ENCODE peak calls at places on chromosomes 2 and 18, in five cellular contexts. One of them, this sample, is unnamed.

GRCh38 chr18:45221363-45221762 is 393.9 kb upstream of the SLC14A2 start:
- DNase-seq in ovary: no peak
- DNase-seq in OCI-LY7: no peak
- DNase-seq in astrocyte of the spinal cord: peak
- DNase-seq in retinal pigment epithelial cell: no peak
- DNase-seq in this sample: no peak

GRCh38 chr2:100321881-100322820 is at the start of gene LONRF2:
- DNase-seq in ovary: peak
- DNase-seq in OCI-LY7: no peak
- DNase-seq in astrocyte of the spinal cord: no peak
- DNase-seq in retinal pigment epithelial cell: no peak
- DNase-seq in this sample: no peak

GRCh38 chr2:18752667-18753422 is 163.5 kb upstream of the NT5C1B start:
- DNase-seq in ovary: no peak
- DNase-seq in OCI-LY7: peak
- DNase-seq in astrocyte of the spinal cord: no peak
- DNase-seq in retinal pigment epithelial cell: no peak
- DNase-seq in this sample: no peak

GRCh38 chr2:166419616-166419934 is 43.8 kb upstream of the SCN9A start:
- DNase-seq in ovary: no peak
- DNase-seq in OCI-LY7: no peak
- DNase-seq in astrocyte of the spinal cord: peak
- DNase-seq in retinal pigment epithelial cell: peak
- DNase-seq in this sample: peak

GRCh38 chr2:128322651-128323491 is 4.2 kb upstream of the HS6ST1 start:
- DNase-seq in ovary: peak
- DNase-seq in OCI-LY7: no peak
- DNase-seq in astrocyte of the spinal cord: no peak
- DNase-seq in retinal pigment epithelial cell: no peak
- DNase-seq in this sample: no peak

GRCh38 chr2:120344214-120344990 is 1.5 kb upstream of the INHBB start:
- DNase-seq in ovary: peak
- DNase-seq in OCI-LY7: no peak
- DNase-seq in astrocyte of the spinal cord: no peak
- DNase-seq in retinal pigment epithelial cell: no peak
- DNase-seq in this sample: no peak

GRCh38 chr2:20446917-20447436 is at the start of gene RHOB:
- DNase-seq in ovary: peak
- DNase-seq in OCI-LY7: peak
- DNase-seq in astrocyte of the spinal cord: peak
- DNase-seq in retinal pigment epithelial cell: peak
- DNase-seq in this sample: peak

GRCh38 chr2:128276878-128277675 is 41.6 kb downstream of the HS6ST1 start:
- DNase-seq in ovary: peak
- DNase-seq in OCI-LY7: no peak
- DNase-seq in astrocyte of the spinal cord: peak
- DNase-seq in retinal pigment epithelial cell: no peak
- DNase-seq in this sample: no peak

GRCh38 chr18:49241852-49242251 is 218.6 kb downstream of the DYM start:
- DNase-seq in ovary: no peak
- DNase-seq in OCI-LY7: no peak
- DNase-seq in astrocyte of the spinal cord: peak
- DNase-seq in retinal pigment epithelial cell: no peak
- DNase-seq in this sample: peak

GRCh38 chr18:58105206-58105907 is 61.3 kb downstream of the NEDD4L start:
- DNase-seq in ovary: no peak
- DNase-seq in OCI-LY7: no peak
- DNase-seq in astrocyte of the spinal cord: no peak
- DNase-seq in retinal pigment epithelial cell: peak
- DNase-seq in this sample: no peak

GRCh38 chr2:144475044-144475443 is 44.9 kb downstream of the ZEB2 start:
- DNase-seq in ovary: no peak
- DNase-seq in OCI-LY7: no peak
- DNase-seq in astrocyte of the spinal cord: no peak
- DNase-seq in retinal pigment epithelial cell: no peak
- DNase-seq in this sample: no peak

GRCh38 chr18:959854-960253 is 55.2 kb downstream of the ADCYAP1 start:
- DNase-seq in ovary: no peak
- DNase-seq in OCI-LY7: no peak
- DNase-seq in astrocyte of the spinal cord: no peak
- DNase-seq in retinal pigment epithelial cell: no peak
- DNase-seq in this sample: no peak

GRCh38 chr2:54392925-54393324 is 63.2 kb upstream of the SPTBN1 start:
- DNase-seq in ovary: no peak
- DNase-seq in OCI-LY7: no peak
- DNase-seq in astrocyte of the spinal cord: no peak
- DNase-seq in retinal pigment epithelial cell: no peak
- DNase-seq in this sample: no peak

DNA sequence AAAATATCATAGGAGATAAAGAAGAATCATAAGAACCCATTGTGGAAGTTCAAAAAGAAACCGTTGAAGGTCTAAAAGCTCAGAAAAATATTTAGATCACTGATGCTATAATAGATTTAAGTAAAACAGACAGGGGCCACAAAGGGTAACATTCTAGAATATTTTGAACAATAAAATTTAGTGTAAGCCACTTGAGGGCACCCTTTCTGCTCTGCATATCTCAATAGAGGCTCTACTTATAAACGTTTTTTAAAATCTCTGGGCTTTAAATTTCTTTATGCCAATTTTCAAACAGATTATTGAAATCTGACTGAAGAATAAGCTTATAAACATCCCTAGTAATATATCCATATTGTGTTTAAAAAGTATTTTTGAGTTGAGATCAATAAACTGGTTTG is 57.6 kb upstream of the IL1RL1 start:
- DNase-seq in ovary: no peak
- DNase-seq in OCI-LY7: no peak
- DNase-seq in astrocyte of the spinal cord: peak
- DNase-seq in retinal pigment epithelial cell: no peak
- DNase-seq in this sample: no peak
- TF ChIP-seq CTCF in ovary: no peak
- TF ChIP-seq CTCF in OCI-LY7: peak
- TF ChIP-seq CTCF in astrocyte of the spinal cord: peak
- TF ChIP-seq CTCF in retinal pigment epithelial cell: no peak
- TF ChIP-seq CTCF in this sample: no peak

GRCh38 chr18:35267809-35268208 is 22.2 kb downstream of the ZSCAN30 start:
- DNase-seq in ovary: peak
- DNase-seq in OCI-LY7: no peak
- DNase-seq in astrocyte of the spinal cord: no peak
- DNase-seq in retinal pigment epithelial cell: no peak
- DNase-seq in this sample: no peak
- H3K4me3 ChIP-seq in ovary: peak
- H3K4me3 ChIP-seq in OCI-LY7: no peak
- H3K4me3 ChIP-seq in astrocyte of the spinal cord: peak
- H3K4me3 ChIP-seq in retinal pigment epithelial cell: peak
- H3K4me3 ChIP-seq in this sample: peak

DNA sequence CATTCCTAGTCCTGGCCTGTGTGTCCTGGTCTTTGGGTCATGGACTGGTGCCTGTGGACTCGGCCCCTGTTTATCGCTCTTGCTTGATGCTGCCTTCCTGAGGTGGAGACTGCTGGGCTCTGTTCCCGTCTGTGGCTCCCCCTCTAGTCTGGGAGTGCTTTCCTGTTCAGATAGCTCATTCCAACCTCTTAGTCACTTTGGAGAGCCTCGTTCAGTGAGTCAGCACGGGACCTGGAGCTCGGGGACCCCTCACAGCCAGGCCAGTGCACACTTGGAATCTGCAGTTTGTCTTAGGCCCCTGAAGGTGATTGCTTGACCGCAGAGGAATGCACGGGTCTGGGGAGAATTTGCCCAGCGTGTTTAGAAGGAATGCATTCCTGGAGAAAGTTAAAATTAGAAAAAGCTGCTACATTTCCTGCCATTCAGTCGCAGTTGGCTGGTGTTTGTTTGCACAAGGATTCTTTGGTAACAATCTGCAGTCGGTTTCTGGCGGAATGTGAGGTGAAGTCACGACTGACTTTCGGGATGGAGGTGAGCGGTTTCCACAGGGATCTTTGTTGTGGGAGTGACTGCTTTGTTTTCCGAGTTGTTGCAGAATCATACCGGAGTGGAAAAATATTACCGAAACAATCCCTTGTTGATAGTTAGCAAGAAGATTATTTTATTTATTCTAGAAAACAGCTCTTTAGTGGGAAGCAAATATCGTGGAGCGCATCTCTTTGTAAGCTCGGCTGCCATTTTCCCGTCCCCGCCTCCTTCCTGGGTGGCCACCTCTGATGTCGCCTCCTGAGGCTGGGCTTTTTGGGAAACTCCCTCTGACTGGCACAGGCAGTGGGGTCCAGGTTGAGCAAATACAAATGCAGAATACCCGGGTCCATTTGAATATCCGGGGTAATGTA is 29.6 kb downstream of the SH3BP4 start:
- DNase-seq in ovary: peak
- DNase-seq in OCI-LY7: no peak
- DNase-seq in astrocyte of the spinal cord: peak
- DNase-seq in retinal pigment epithelial cell: peak
- DNase-seq in this sample: peak
- TF ChIP-seq CTCF in ovary: no peak
- TF ChIP-seq CTCF in OCI-LY7: no peak
- TF ChIP-seq CTCF in astrocyte of the spinal cord: peak
- TF ChIP-seq CTCF in retinal pigment epithelial cell: peak
- TF ChIP-seq CTCF in this sample: no peak

DNA sequence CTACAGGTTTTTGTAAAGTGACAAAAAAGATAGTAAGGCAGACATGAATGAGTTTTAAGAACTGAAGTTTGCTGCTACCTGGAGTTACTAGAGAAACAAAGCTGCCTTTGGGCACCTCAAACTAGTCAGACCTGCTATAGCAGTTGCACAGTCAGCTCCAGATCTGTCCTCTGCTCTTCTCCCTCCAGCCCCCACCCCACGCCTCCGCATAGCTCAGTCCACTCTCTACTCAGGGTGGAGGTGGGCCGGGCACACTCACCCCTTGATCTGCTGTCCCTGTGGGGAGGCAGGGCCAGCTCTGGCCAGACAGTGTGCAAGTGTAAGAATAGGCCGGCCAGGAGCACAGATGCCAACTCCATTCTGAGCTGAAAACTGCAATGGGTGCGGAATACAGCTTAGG is 4.1 kb downstream of the SERTAD2 start:
- DNase-seq in ovary: no peak
- DNase-seq in OCI-LY7: no peak
- DNase-seq in astrocyte of the spinal cord: no peak
- DNase-seq in retinal pigment epithelial cell: no peak
- DNase-seq in this sample: no peak
- H3K4me3 ChIP-seq in ovary: no peak
- H3K4me3 ChIP-seq in OCI-LY7: peak
- H3K4me3 ChIP-seq in astrocyte of the spinal cord: no peak
- H3K4me3 ChIP-seq in retinal pigment epithelial cell: no peak
- H3K4me3 ChIP-seq in this sample: no peak